ENCODE peak calls at places on chromosomes 6 and 20, in seven cellular contexts. H, G, V, R, N, I and L are unnamed samples.

GRCh38 chr6:16851758-16852157 is 90.5 kb upstream of the ATXN1 start:
- DNase-seq in I (no peak), R (no peak), V (no peak), H (no peak), N (no peak), G (no peak), L (no peak)

GRCh38 chr20:5364997-5365597 is 48.3 kb upstream of the PROKR2 start:
- DNase-seq in V (no peak), G (no peak), I (no peak), R (no peak), H (no peak), N (no peak), L (no peak)

GRCh38 chr6:68778356-68779020 is 143.4 kb downstream of the ADGRB3 start:
- DNase-seq in R (no peak), V (no peak), I (no peak), G (no peak), H (peak), N (no peak), L (peak)

GRCh38 chr20:20094410-20094809 is 42.1 kb downstream of the CFAP61 start:
- DNase-seq in V (no peak), I (no peak), R (no peak), N (no peak), G (no peak), H (no peak), L (no peak)

GRCh38 chr6:43725643-43726580 is 38.3 kb upstream of the MRPS18A start:
- DNase-seq in N (no peak), H (no peak), V (no peak), R (no peak), I (no peak), G (no peak), L (no peak)

GRCh38 chr6:5645275-5645674 is 361.4 kb downstream of the NRN1 start:
- DNase-seq in R (no peak), N (no peak), H (no peak), I (no peak), G (no peak), V (no peak), L (no peak)

GRCh38 chr20:12575352-12576095 is 433.2 kb upstream of the SPTLC3 start:
- DNase-seq in V (peak), G (no peak), R (no peak), N (peak), I (peak), H (no peak), L (no peak)

GRCh38 chr6:43083041-43083669 is 7.0 kb downstream of the PTK7 start:
- DNase-seq in V (no peak), H (no peak), N (no peak), R (no peak), G (no peak), I (peak), L (no peak)

GRCh38 chr6:131013495-131013894 is 49.5 kb downstream of the EPB41L2 start:
- DNase-seq in N (no peak), R (no peak), I (peak), G (no peak), H (no peak), V (peak), L (no peak)

GRCh38 chr6:170139531-170139930 is 151.3 kb downstream of the DLL1 start:
- DNase-seq in I (peak), G (no peak), N (no peak), V (no peak), H (no peak), R (no peak), L (no peak)

GRCh38 chr6:29507319-29507718 is 19.6 kb upstream of the MAS1L start:
- DNase-seq in H (no peak), G (no peak), V (no peak), N (no peak), I (no peak), R (no peak), L (no peak)

DNA sequence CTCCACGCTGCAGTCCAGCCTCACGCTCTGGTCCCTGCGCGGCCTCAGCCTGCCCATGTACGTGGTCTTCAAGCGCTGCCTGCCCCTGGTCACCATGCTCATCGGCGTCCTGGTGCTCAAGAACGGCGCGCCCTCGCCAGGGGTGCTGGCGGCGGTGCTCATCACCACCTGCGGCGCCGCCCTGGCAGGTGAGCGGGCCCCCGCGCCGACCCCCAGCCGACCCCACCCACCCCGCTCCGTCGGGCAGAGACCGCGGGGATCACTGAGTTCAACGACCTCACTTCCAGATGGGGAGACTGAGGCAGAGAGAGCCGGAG is 537 bp downstream of the SLC35D3 start:
- DNase-seq in H (no peak), R (no peak), I (no peak), N (no peak), V (no peak), G (no peak), L (no peak)
- H3K4me3 ChIP-seq in H (peak), R (peak), I (no peak), N (peak), V (peak), G (no peak), L (no peak)

GRCh38 chr6:10556496-10557391 is 35.6 kb downstream of the GCNT2 start:
- DNase-seq in I (no peak), R (no peak), N (no peak), G (no peak), H (no peak), V (no peak), L (no peak)

GRCh38 chr6:10559492-10560150 is 38.5 kb downstream of the GCNT2 start:
- DNase-seq in R (no peak), H (no peak), N (no peak), V (no peak), G (no peak), I (no peak), L (no peak)

GRCh38 chr6:10557886-10558285 is 36.7 kb downstream of the GCNT2 start:
- DNase-seq in N (no peak), H (no peak), G (no peak), I (no peak), V (no peak), R (no peak), L (no peak)

GRCh38 chr6:10555625-10556309 is 34.6 kb downstream of the GCNT2 start:
- DNase-seq in N (peak), G (no peak), V (no peak), R (peak), I (no peak), H (no peak), L (no peak)

DNA sequence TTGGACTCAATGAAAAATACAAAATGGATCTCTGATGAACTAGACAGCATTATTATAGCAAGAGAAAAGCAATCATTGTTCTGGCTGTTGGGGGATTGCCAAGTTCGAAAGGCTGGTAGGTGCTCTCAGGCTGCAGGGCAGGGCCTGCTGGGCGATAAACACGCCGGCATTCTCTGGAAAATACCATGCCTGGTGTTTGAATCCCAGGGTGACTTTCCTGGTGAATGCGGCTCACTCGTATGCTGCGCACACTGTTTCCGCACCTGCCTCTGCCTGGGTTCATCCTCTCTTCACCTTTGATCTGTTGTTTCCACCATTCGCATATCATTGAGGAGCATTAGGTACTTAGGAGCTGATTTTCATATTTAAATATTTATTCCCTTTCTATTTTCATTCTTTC is 37.4 kb downstream of the GCNT2 start:
- DNase-seq in R (peak), G (no peak), H (no peak), I (no peak), N (no peak), V (no peak), L (no peak)
- H3K4me3 ChIP-seq in R (peak), G (no peak), H (peak), I (no peak), N (no peak), V (no peak), L (no peak)

GRCh38 chr6:105992315-105992961 is 93.7 kb upstream of the PRDM1 start:
- DNase-seq in V (peak), I (peak), R (peak), N (peak), H (no peak), G (peak), L (peak)

GRCh38 chr6:105994522-105995402 is 91.4 kb upstream of the PRDM1 start:
- DNase-seq in G (peak), R (peak), N (peak), V (peak), I (peak), H (no peak), L (peak)

GRCh38 chr6:105993769-105994521 is 92.2 kb upstream of the PRDM1 start:
- DNase-seq in I (peak), R (no peak), V (peak), G (peak), H (no peak), N (peak), L (peak)

GRCh38 chr6:105993341-105993740 is 92.8 kb upstream of the PRDM1 start:
- DNase-seq in R (no peak), N (no peak), I (no peak), H (no peak), V (no peak), G (peak), L (no peak)

GRCh38 chr6:105995403-105995699 is 90.8 kb upstream of the PRDM1 start:
- DNase-seq in N (no peak), V (no peak), I (no peak), H (no peak), R (no peak), G (no peak), L (no peak)
- H3K4me3 ChIP-seq in N (peak), V (peak), I (peak), H (peak), R (peak), G (no peak), L (no peak)

GRCh38 chr20:63360850-63361497 is at the start of gene CHRNA4:
- DNase-seq in N (no peak), V (no peak), I (no peak), H (no peak), R (no peak), G (no peak), L (no peak)
- H3K4me3 ChIP-seq in N (peak), V (no peak), I (no peak), H (peak), R (peak), G (no peak), L (no peak)

DNA sequence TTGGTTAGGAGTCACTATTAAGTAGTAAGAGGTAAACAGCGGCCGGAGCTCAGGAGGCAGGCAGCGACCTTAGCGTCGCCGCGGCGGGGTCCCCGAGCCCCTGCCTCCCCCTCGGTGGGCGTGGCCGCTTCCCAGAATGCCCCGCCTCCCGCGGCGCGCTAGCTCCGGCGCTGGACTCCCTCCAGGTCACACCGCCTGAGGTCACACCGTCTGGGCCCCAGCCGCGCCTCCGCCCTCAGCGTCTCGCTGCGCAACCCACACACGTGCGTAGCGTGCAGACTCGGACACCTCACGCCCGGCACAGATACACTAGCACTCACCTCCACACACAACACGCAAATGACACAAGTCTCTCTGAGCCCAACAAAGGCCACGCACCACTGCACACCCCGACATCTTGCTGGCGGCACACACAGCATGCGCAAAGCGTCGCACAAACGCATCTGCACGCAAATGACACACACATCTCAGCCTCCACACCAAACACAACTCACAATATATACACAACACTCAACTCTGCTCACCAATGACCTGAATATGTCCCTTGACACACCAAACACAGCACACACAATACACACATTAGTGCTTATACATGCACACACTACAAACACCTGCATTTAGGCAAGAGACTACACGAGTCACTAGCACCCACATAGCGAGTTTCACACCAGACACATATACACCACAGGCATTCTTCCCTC is 17.6 kb upstream of the CDKN1A start:
- DNase-seq in N (peak), V (peak), I (peak), R (no peak), G (no peak), H (no peak), L (no peak)
- H3K4me3 ChIP-seq in N (peak), V (no peak), I (no peak), R (peak), G (no peak), H (no peak), L (no peak)

DNA sequence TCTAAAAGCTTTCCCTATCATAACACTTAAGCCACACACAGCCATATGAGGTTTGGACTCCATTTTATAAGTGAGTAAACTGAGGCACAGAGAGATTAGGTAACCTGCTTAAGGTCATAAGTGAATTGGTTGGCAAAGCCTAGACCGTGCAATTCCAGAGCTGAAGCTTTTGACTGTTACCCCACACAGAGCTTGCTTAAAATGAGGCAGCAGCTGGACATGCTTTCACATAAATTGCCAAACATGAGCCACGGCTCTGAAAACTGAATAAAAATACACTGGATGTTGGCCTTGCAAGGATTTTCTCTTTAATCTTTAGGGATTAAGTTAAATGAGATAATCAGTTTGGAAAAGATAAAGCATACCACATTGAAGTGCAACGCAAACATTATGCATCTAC is 2.5 kb downstream of the RIPOR2 start:
- DNase-seq in N (no peak), H (no peak), R (no peak), G (no peak), I (no peak), V (no peak), L (no peak)
- H3K4me3 ChIP-seq in N (no peak), H (no peak), R (no peak), G (no peak), I (no peak), V (no peak), L (no peak)

GRCh38 chr20:18166939-18167338 is 29.3 kb downstream of the KAT14 start:
- DNase-seq in H (no peak), N (no peak), G (no peak), I (no peak), V (no peak), R (no peak), L (no peak)
- H3K4me3 ChIP-seq in H (no peak), N (no peak), G (no peak), I (no peak), V (no peak), R (no peak), L (no peak)